ENCODE peak calls at places on chromosomes 16 and 17, in ten cellular contexts. L is NK-92 treated with Interleukin-12 subunit alpha and Interleukin-12 subunit beta, amount 100 ng/mL, for 24 hours; O is stimulated activated CD4-positive, alpha-beta T cell treated with anti-CD3 and anti-CD28 coated beads, Interleukin-4, amount 100 ng/mL, for 1 hour; Q is upper lobe of right lung; F is activated CD8-positive, alpha-beta memory T cell treated with anti-CD3 and anti-CD28 coated beads, Interleukin-2, amount 50 U/mL, for 48 hours; T is HTR-8/SVneo; S is foreskin melanocyte; H is AG04450; E is activated CD4-positive, alpha-beta T cell treated with anti-CD3 and anti-CD28 coated beads for 36 hours; X is NCI-H1105. C is an unnamed sample.

GRCh38 chr16:68782198-68783174 is 45.4 kb downstream of the CDH1 start:
- DNase-seq in L (no peak), O (no peak), Q (no peak), F (no peak), T (no peak), S (peak), H (no peak), E (peak), X (no peak), C (no peak)

GRCh38 chr16:88378401-88378800 is 4.4 kb upstream of the ZNF469 start:
- DNase-seq in L (no peak), O (no peak), Q (peak), F (no peak), T (no peak), S (no peak), H (no peak), E (no peak), X (no peak), C (no peak)

GRCh38 chr16:53094013-53094630 is 39.3 kb downstream of the CHD9 start:
- DNase-seq in L (no peak), O (no peak), Q (peak), F (no peak), T (no peak), S (no peak), H (no peak), E (peak), X (no peak), C (peak)

GRCh38 chr17:57266842-57267241 is 10.5 kb downstream of the MSI2 start:
- DNase-seq in L (no peak), O (no peak), Q (no peak), F (no peak), T (no peak), S (no peak), H (no peak), E (no peak), X (no peak), C (no peak)

GRCh38 chr17:19386974-19387920 is at the start of gene MFAP4:
- DNase-seq in L (no peak), O (no peak), Q (no peak), F (no peak), T (peak), S (no peak), H (peak), E (no peak), X (peak), C (no peak)

GRCh38 chr17:44793885-44794698 is 35.3 kb downstream of the ADAM11 start:
- DNase-seq in L (no peak), O (no peak), Q (peak), F (no peak), T (no peak), S (no peak), H (no peak), E (no peak), X (no peak), C (no peak)

GRCh38 chr16:27240948-27241531 is 27.5 kb downstream of the NSMCE1 start:
- DNase-seq in L (no peak), O (no peak), Q (peak), F (peak), T (no peak), S (peak), H (no peak), E (peak), X (no peak), C (no peak)

GRCh38 chr16:17467923-17468540 is 2.7 kb downstream of the XYLT1 start:
- DNase-seq in L (peak), O (peak), Q (peak), F (no peak), T (no peak), S (peak), H (peak), E (peak), X (peak), C (peak)

C was measured in T-helper 9 cell.